ENCODE peak calls at places on chromosomes 12 and 14, in four cellular contexts. L is fibroblast of the aortic adventitia, D is transverse colon, U is cardiac fibroblast. T is an unnamed sample.

GRCh38 chr12:114311966-114312365 is 94.0 kb downstream of the TBX5 start:
- DNase-seq in L (peak; percentile 65), D (no peak), U (no peak), T (no peak)

GRCh38 chr12:69056743-69057515 is 124.0 kb upstream of the CPM start:
- DNase-seq in L (peak; percentile 86), D (no peak), U (peak; percentile 74), T (no peak)

GRCh38 chr12:86801439-86801838 is 545.2 kb upstream of the MGAT4C start:
- DNase-seq in L (no peak), D (no peak), U (no peak), T (no peak)

GRCh38 chr14:73909681-73910080 is 23.0 kb downstream of the ZNF410 start:
- DNase-seq in L (peak; percentile 50), D (no peak), U (no peak), T (no peak)

GRCh38 chr14:61190341-61190740 is 90.8 kb downstream of the TMEM30B start:
- DNase-seq in L (no peak), D (no peak), U (no peak), T (no peak)

GRCh38 chr14:103132381-103133212 is 9.3 kb downstream of the TNFAIP2 start:
- DNase-seq in L (no peak), D (no peak), U (no peak), T (no peak)

GRCh38 chr12:70660620-70661219 is 23.5 kb upstream of the PTPRB start:
- DNase-seq in L (peak; percentile 91), D (no peak), U (peak; percentile 64), T (no peak)

GRCh38 chr12:24255920-24256635 is 306.6 kb upstream of the SOX5 start:
- DNase-seq in L (no peak), D (no peak), U (no peak), T (no peak)

GRCh38 chr14:34324363-34324795 is 137.7 kb downstream of the SPTSSA start:
- DNase-seq in L (peak; percentile 60), D (peak; percentile 12), U (peak; percentile 55), T (peak; percentile 48)

GRCh38 chr12:109544955-109545531 is 28.3 kb downstream of the MMAB start:
- DNase-seq in L (peak; percentile 30), D (no peak), U (peak; percentile 40), T (no peak)

GRCh38 chr14:103539056-103539825 is 10.2 kb downstream of the TRMT61A start:
- DNase-seq in L (no peak), D (no peak), U (no peak), T (no peak)

GRCh38 chr12:119869720-119870119 is 7.4 kb downstream of the CIT start:
- DNase-seq in L (peak; percentile 95), D (no peak), U (peak; percentile 85), T (no peak)

GRCh38 chr12:63419119-63419518 is 249.2 kb downstream of the DPY19L2 start:
- DNase-seq in L (no peak), D (peak; percentile 12), U (no peak), T (no peak)

GRCh38 chr14:63867926-63868921 is 15.4 kb downstream of the SYNE2 start:
- DNase-seq in L (peak; percentile 43), D (no peak), U (peak; percentile 53), T (no peak)

GRCh38 chr14:95891742-95892141 is 15.1 kb downstream of the TUNAR start:
- DNase-seq in L (peak; percentile 52), D (no peak), U (peak; percentile 1), T (no peak)

GRCh38 chr12:52895726-52896189 is 9.1 kb downstream of the KRT8 start:
- DNase-seq in L (no peak), D (no peak), U (no peak), T (no peak)

GRCh38 chr12:24496755-24497154 is 452.1 kb downstream of the BCAT1 start:
- DNase-seq in L (no peak), D (no peak), U (peak; percentile 12), T (no peak)

GRCh38 chr12:18849080-18849479 is 111.2 kb downstream of the CAPZA3 start:
- DNase-seq in L (peak; percentile 20), D (no peak), U (no peak), T (no peak)

GRCh38 chr14:79596531-79596930 is 614.8 kb downstream of the DIO2 start:
- DNase-seq in L (peak; percentile 77), D (no peak), U (peak; percentile 78), T (no peak)

GRCh38 chr14:94601961-94602391 is 10.2 kb upstream of the SERPINA3 start:
- DNase-seq in L (peak; percentile 98), D (peak; percentile 51), U (peak; percentile 97), T (no peak)

GRCh38 chr12:3655331-3655900 is 97.5 kb downstream of the CRACR2A start:
- DNase-seq in L (peak; percentile 11), D (no peak), U (peak; percentile 17), T (no peak)

GRCh38 chr14:100149789-100150611 is 9.4 kb downstream of the DEGS2 start:
- DNase-seq in L (no peak), D (peak; percentile 78), U (no peak), T (no peak)

GRCh38 chr12:127998936-127999467 is 268.0 kb upstream of the TMEM132C start:
- DNase-seq in L (peak; percentile 20), D (no peak), U (no peak), T (no peak)

GRCh38 chr12:43281563-43281962 is 270.4 kb downstream of the ADAMTS20 start:
- DNase-seq in L (no peak), D (no peak), U (no peak), T (no peak)

GRCh38 chr14:73242274-73242960 is 5.1 kb downstream of the PAPLN start:
- DNase-seq in L (peak; percentile 37), D (no peak), U (peak; percentile 28), T (no peak)

GRCh38 chr12:120413901-120414695 is 23.8 kb upstream of the COX6A1 start:
- DNase-seq in L (no peak), D (peak; percentile 55), U (no peak), T (peak; percentile 67)

GRCh38 chr14:73250781-73251500 is 13.6 kb downstream of the PAPLN start:
- DNase-seq in L (no peak), D (no peak), U (no peak), T (no peak)

GRCh38 chr12:3130053-3130805 is 53.0 kb downstream of the TSPAN9 start:
- DNase-seq in L (no peak), D (no peak), U (no peak), T (no peak)

GRCh38 chr12:6765048-6765633 is 1.0 kb upstream of the PTMS start:
- DNase-seq in L (no peak), D (no peak), U (no peak), T (no peak)

GRCh38 chr14:88503754-88504406 is 50.9 kb downstream of the PTPN21 start:
- DNase-seq in L (no peak), D (no peak), U (no peak), T (no peak)

GRCh38 chr12:100795193-100796179 is 910 bp downstream of the ANO4 start:
- DNase-seq in L (no peak), D (no peak), U (no peak), T (no peak)

GRCh38 chr14:23708343-23708742 is 72.2 kb downstream of the DHRS2 start:
- DNase-seq in L (no peak), D (no peak), U (no peak), T (no peak)

DNA sequence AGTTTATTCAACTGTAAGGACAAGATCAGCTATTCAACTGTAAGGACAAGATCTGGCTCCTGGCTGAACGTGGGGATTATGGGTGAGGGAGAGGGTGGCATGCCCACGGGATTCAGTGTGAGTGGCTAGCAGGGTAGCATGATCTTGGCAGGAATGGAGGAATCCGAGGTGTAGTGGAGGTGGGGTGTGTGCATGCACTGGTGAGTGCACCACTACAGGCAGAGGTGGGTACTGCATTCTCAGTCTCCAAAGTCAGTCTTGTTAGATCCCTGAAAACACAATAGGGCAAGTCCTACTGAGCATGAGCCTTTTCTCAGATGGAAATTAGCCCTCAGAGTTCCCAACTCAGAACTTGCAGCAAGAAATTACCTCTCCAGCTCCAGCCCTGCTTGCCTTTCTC is 32.2 kb upstream of the DCD start:
- DNase-seq in L (peak; percentile 1), D (peak; percentile 12), U (no peak), T (peak; percentile 25)
- TF ChIP-seq CTCF in L (peak; percentile 50), D (peak; percentile 46), U (peak; percentile 48), T (peak; percentile 38)

DNA sequence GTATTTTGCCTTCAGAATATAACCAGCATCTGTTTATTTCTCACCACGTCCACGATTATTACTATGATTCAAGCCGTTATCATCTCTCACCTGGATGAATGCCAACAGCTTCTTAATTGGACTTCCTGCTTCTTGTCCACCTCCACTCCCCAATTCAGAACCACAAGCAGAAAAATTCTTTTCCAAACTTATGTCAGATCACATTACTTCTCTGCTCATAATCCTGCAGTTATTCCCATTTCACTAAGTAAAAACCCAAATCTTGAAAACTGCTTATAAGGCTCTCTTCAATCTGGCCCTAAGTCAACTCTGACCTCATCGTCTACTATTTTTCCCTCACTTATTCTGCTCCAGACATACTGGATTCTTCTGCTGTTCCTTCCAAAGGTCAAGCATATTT is 2.0 kb downstream of the CRY1 start:
- DNase-seq in L (peak; percentile 90), D (no peak), U (peak; percentile 85), T (no peak)
- TF ChIP-seq CTCF in L (no peak), D (no peak), U (no peak), T (no peak)

DNA sequence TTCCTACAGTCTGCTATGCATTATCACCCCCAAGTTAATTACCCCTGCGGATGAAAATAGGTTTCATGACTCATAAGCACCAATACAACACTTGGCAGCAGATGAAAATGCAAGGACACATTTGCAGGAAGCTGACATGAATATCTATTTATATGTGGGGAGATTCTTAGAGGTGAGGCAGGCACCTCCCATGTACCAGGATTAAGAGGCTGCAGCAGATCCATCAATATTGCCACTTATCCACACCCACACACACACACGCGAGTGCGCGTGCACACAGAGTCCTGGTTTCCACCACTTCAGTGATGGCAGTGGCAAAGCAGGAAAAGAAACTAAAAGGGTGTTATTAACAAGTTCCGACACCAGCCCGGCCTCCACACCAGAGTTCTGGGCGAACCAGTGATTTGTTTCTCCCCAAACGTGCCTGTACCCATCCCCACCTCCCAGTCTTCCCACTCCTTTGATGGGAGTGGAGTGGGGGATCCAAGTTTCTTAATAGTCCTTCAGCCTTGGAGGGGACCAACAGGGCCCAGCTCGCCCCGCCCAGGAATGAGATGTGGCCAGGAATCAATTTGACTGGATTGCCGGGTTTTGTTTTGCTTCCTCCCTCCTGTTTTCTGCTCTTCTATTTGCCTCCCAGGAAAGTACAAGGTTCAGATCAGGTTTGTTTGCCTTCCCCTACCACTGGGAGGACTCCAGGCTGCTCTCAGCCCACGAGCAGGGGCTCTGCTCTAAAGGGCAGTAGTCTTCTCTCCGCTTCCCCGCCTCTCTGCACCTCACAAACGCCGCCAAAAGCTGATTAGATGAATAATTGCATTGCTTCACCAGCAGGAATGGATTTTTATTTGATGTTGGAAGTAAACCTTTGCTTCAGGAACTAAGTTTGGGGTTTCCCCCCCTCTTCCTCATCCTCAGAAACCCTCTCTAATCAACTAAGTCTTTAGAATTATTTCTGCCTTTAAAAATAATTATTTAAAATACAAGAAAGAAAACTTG is 5.2 kb downstream of the IRF2BPL start:
- DNase-seq in L (peak; percentile 55), D (peak; percentile 63), U (peak; percentile 67), T (no peak)
- TF ChIP-seq CTCF in L (peak; percentile 48), D (peak; percentile 28), U (no peak), T (no peak)

DNA sequence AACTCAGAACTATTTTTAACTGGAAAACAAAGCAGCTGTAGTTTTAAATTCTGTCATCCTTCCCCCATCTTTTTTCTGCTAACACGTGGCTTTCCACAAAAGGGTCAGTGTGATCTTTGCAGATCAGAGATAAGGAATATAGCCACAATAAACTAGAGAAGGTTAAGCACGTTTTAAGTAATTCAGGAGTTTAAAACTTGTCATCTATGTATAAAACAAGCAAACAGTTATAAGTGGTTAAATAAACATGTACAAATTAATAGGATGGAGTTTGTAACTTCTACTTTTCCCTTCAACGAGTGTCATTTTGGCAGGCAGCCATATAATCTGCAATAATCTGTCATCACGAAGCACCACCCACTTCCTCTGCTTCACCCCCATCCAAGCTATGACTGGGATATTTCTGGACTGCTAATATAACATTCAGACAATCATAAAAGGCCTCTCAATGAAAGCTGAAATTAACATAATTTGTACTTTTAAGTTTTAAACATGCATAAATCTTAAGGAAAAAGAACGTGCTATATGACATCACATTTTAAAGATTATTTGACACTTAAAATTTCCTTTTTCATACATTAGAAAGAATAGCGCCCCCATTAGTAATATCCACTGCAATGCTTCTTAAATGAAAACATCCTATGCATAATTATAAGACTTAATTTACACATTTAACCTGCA is 15.2 kb downstream of the TAOK3 start:
- DNase-seq in L (peak; percentile 74), D (peak; percentile 52), U (peak; percentile 77), T (no peak)
- TF ChIP-seq CTCF in L (no peak), D (no peak), U (peak; percentile 15), T (no peak)

T was measured in nephron progenitor cell.